ENCODE peak calls at places on chromosome 10, in six cellular contexts. A is IMR-90, N is aorta, R is AG08396, T is LoVo, G is NCI-H1105. Z is an unnamed sample.

GRCh38 chr10:119190954-119191619 is 12.5 kb upstream of the PRDX3 start:
- DNase-seq in A (no peak), N (no peak), R (no peak), T (no peak), G (no peak), Z (no peak)

GRCh38 chr10:28463676-28464395 is 69.1 kb upstream of the WAC start:
- DNase-seq in A (no peak), N (no peak), R (no peak), T (no peak), G (no peak), Z (no peak)

GRCh38 chr10:133484818-133485217 is 31.1 kb downstream of the SCART1 start:
- DNase-seq in A (no peak), N (no peak), R (no peak), T (no peak), G (no peak), Z (no peak)

GRCh38 chr10:30438016-30438850 is 4.2 kb downstream of the MAP3K8 start:
- DNase-seq in A (peak), N (no peak), R (no peak), T (no peak), G (no peak), Z (no peak)

GRCh38 chr10:1043532-1043995 is 5.4 kb downstream of the IDI1 start:
- DNase-seq in A (no peak), N (no peak), R (no peak), T (no peak), G (no peak), Z (no peak)

GRCh38 chr10:71287456-71287855 is 31.6 kb upstream of the SLC29A3 start:
- DNase-seq in A (no peak), N (no peak), R (no peak), T (no peak), G (no peak), Z (no peak)

GRCh38 chr10:89426230-89426868 is 12.0 kb downstream of the IFIT5 start:
- DNase-seq in A (peak), N (no peak), R (peak), T (peak), G (no peak), Z (no peak)

GRCh38 chr10:4243651-4244050 is 458.6 kb upstream of the KLF6 start:
- DNase-seq in A (peak), N (no peak), R (peak), T (peak), G (no peak), Z (no peak)

GRCh38 chr10:17626656-17627055 is 9.5 kb upstream of the HACD1 start:
- DNase-seq in A (no peak), N (no peak), R (no peak), T (no peak), G (no peak), Z (no peak)

GRCh38 chr10:68082815-68083395 is 7.8 kb upstream of the HERC4 start:
- DNase-seq in A (peak), N (no peak), R (no peak), T (peak), G (no peak), Z (no peak)

GRCh38 chr10:118564652-118565051 is 30.8 kb downstream of the PRLHR start:
- DNase-seq in A (no peak), N (no peak), R (peak), T (no peak), G (no peak), Z (no peak)

GRCh38 chr10:61897671-61898434 is 3.6 kb upstream of the ARID5B start:
- DNase-seq in A (peak), N (no peak), R (peak), T (peak), G (no peak), Z (no peak)

GRCh38 chr10:47287365-47287802 is 12.6 kb upstream of the GDF10 start:
- DNase-seq in A (no peak), N (no peak), R (no peak), T (no peak), G (no peak), Z (peak)

GRCh38 chr10:76884673-76885275 is 752.8 kb downstream of the KCNMA1 start:
- DNase-seq in A (no peak), N (no peak), R (no peak), T (no peak), G (no peak), Z (no peak)

GRCh38 chr10:103572597-103573321 is 79.3 kb downstream of the NEURL1 start:
- DNase-seq in A (peak), N (no peak), R (no peak), T (no peak), G (no peak), Z (no peak)

GRCh38 chr10:69153227-69153626 is 26.8 kb upstream of the SUPV3L1 start:
- DNase-seq in A (no peak), N (no peak), R (no peak), T (no peak), G (no peak), Z (no peak)

GRCh38 chr10:92747600-92747999 is 57.8 kb downstream of the HHEX start:
- DNase-seq in A (no peak), N (no peak), R (no peak), T (no peak), G (no peak), Z (no peak)

GRCh38 chr10:110373059-110373458 is 68.3 kb upstream of the SMNDC1 start:
- DNase-seq in A (peak), N (no peak), R (no peak), T (no peak), G (no peak), Z (no peak)

GRCh38 chr10:44973323-44974081 is 5.1 kb downstream of the DEPP1 start:
- DNase-seq in A (no peak), N (peak), R (no peak), T (no peak), G (no peak), Z (peak)

GRCh38 chr10:112835933-112836564 is 114.0 kb upstream of the TCF7L2 start:
- DNase-seq in A (no peak), N (no peak), R (peak), T (no peak), G (no peak), Z (no peak)

GRCh38 chr10:110724116-110724701 is 80.1 kb downstream of the RBM20 start:
- DNase-seq in A (no peak), N (no peak), R (no peak), T (no peak), G (no peak), Z (no peak)

GRCh38 chr10:69497235-69497561 is 45.9 kb downstream of the TSPAN15 start:
- DNase-seq in A (no peak), N (no peak), R (no peak), T (no peak), G (no peak), Z (no peak)

GRCh38 chr10:35667971-35668370 is 25.9 kb upstream of the FZD8 start:
- DNase-seq in A (no peak), N (no peak), R (no peak), T (no peak), G (no peak), Z (no peak)

GRCh38 chr10:46555366-46555712 is 1.1 kb downstream of the GPRIN2 start:
- DNase-seq in A (no peak), N (no peak), R (no peak), T (no peak), G (no peak), Z (no peak)

GRCh38 chr10:25689346-25690095 is 244.5 kb upstream of the MYO3A start:
- DNase-seq in A (no peak), N (no peak), R (no peak), T (no peak), G (no peak), Z (no peak)